ENCODE peak calls at places on chromosomes 5 and 9, in four cellular contexts. One of them, this sample, is unnamed.

GRCh38 chr5:43073597-43074546 is 33.8 kb upstream of the ANXA2R start:
- DNase-seq in WTC11: peak
- DNase-seq in HepG2: peak
- DNase-seq in K562: peak
- DNase-seq in this sample: peak

GRCh38 chr9:69546265-69546664 is 125.9 kb downstream of the APBA1 start:
- DNase-seq in WTC11: peak
- DNase-seq in HepG2: peak
- DNase-seq in K562: no peak
- DNase-seq in this sample: peak

GRCh38 chr9:89497978-89498844 is at the start of gene SEMA4D:
- DNase-seq in WTC11: peak
- DNase-seq in HepG2: no peak
- DNase-seq in K562: peak
- DNase-seq in this sample: peak

GRCh38 chr5:169856571-169856970 is 123.7 kb downstream of the INSYN2B start:
- DNase-seq in WTC11: no peak
- DNase-seq in HepG2: no peak
- DNase-seq in K562: peak
- DNase-seq in this sample: no peak

GRCh38 chr9:130857864-130858730 is 23.0 kb downstream of the ABL1 start:
- DNase-seq in WTC11: no peak
- DNase-seq in HepG2: no peak
- DNase-seq in K562: peak
- DNase-seq in this sample: no peak

GRCh38 chr9:127154003-127154389 is 31.6 kb upstream of the ANGPTL2 start:
- DNase-seq in WTC11: no peak
- DNase-seq in HepG2: no peak
- DNase-seq in K562: no peak
- DNase-seq in this sample: no peak

GRCh38 chr9:138051586-138052321 is 174.2 kb downstream of the CACNA1B start:
- DNase-seq in WTC11: no peak
- DNase-seq in HepG2: no peak
- DNase-seq in K562: no peak
- DNase-seq in this sample: peak

GRCh38 chr5:27845248-27845647 is 806.9 kb upstream of the CDH9 start:
- DNase-seq in WTC11: no peak
- DNase-seq in HepG2: no peak
- DNase-seq in K562: no peak
- DNase-seq in this sample: no peak

GRCh38 chr5:54794437-54794970 is 190.9 kb downstream of the ESM1 start:
- DNase-seq in WTC11: no peak
- DNase-seq in HepG2: no peak
- DNase-seq in K562: no peak
- DNase-seq in this sample: no peak

GRCh38 chr5:88602584-88602983 is 280.4 kb downstream of the MEF2C start:
- DNase-seq in WTC11: peak
- DNase-seq in HepG2: peak
- DNase-seq in K562: peak
- DNase-seq in this sample: no peak

GRCh38 chr9:36039696-36040095 is 3.0 kb downstream of the RECK start:
- DNase-seq in WTC11: no peak
- DNase-seq in HepG2: no peak
- DNase-seq in K562: no peak
- DNase-seq in this sample: no peak

GRCh38 chr5:8691221-8691620 is 822.3 kb downstream of the MTRR start:
- DNase-seq in WTC11: no peak
- DNase-seq in HepG2: no peak
- DNase-seq in K562: no peak
- DNase-seq in this sample: no peak

GRCh38 chr5:54362434-54362833 is 52.1 kb upstream of the ARL15 start:
- DNase-seq in WTC11: no peak
- DNase-seq in HepG2: no peak
- DNase-seq in K562: no peak
- DNase-seq in this sample: no peak

GRCh38 chr5:117701067-117701466 is 1126.4 kb upstream of the SEMA6A start:
- DNase-seq in WTC11: no peak
- DNase-seq in HepG2: no peak
- DNase-seq in K562: no peak
- DNase-seq in this sample: no peak

GRCh38 chr5:6554812-6555211 is 78.0 kb downstream of the NSUN2 start:
- DNase-seq in WTC11: no peak
- DNase-seq in HepG2: no peak
- DNase-seq in K562: no peak
- DNase-seq in this sample: no peak

GRCh38 chr5:171630047-171630669 is 155.5 kb upstream of the SMIM23 start:
- DNase-seq in WTC11: peak
- DNase-seq in HepG2: no peak
- DNase-seq in K562: peak
- DNase-seq in this sample: peak

GRCh38 chr9:79581794-79582193 is 10.0 kb downstream of the TLE4 start:
- DNase-seq in WTC11: no peak
- DNase-seq in HepG2: peak
- DNase-seq in K562: no peak
- DNase-seq in this sample: no peak

GRCh38 chr9:34413229-34413852 is 36.6 kb upstream of the MYORG start:
- DNase-seq in WTC11: peak
- DNase-seq in HepG2: peak
- DNase-seq in K562: peak
- DNase-seq in this sample: no peak

GRCh38 chr5:82586597-82586996 is 308.4 kb upstream of the RPS23 start:
- DNase-seq in WTC11: no peak
- DNase-seq in HepG2: no peak
- DNase-seq in K562: no peak
- DNase-seq in this sample: no peak
- TF ChIP-seq FOXJ3 in WTC11: no peak
- TF ChIP-seq FOXJ3 in HepG2: no peak
- TF ChIP-seq FOXJ3 in K562: no peak
- TF ChIP-seq FOXJ3 in this sample: no peak

GRCh38 chr9:2227468-2227867 is 212.3 kb downstream of the SMARCA2 start:
- DNase-seq in WTC11: no peak
- DNase-seq in HepG2: no peak
- DNase-seq in K562: no peak
- DNase-seq in this sample: no peak

GRCh38 chr9:2228641-2229040 is 213.5 kb downstream of the SMARCA2 start:
- DNase-seq in WTC11: no peak
- DNase-seq in HepG2: no peak
- DNase-seq in K562: no peak
- DNase-seq in this sample: no peak

GRCh38 chr9:2230362-2230761 is 215.2 kb downstream of the SMARCA2 start:
- DNase-seq in WTC11: no peak
- DNase-seq in HepG2: no peak
- DNase-seq in K562: no peak
- DNase-seq in this sample: no peak

GRCh38 chr9:2228132-2228531 is 213.0 kb downstream of the SMARCA2 start:
- DNase-seq in WTC11: peak
- DNase-seq in HepG2: no peak
- DNase-seq in K562: peak
- DNase-seq in this sample: peak

DNA sequence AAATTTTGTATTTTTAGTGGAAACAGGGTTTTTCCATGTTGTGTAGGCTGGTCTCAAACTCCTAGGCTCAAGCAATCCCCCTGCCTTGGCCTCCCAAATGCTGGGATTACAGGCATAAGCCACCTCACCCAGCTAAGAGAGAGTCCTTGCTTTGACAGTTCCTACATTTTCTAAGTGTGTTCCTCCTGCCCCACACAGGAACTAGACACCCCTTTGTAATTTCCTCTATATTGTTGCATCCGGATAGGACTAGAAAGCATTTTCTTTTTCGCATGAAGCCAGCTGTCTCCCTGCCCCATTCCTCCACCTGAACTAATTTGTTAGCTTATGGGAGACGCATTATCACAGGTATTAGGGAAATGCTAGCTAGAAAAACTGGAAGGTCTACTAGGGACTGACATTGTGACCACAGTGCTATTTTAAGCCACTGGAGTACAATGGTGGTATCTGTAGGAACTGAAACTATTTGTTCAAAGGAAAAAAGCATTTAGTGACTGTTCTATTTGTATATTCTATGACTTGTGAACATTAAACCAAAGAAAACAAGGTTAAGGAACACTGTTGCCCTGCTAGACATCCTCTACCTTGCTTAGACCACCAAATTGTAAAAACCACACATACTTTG is 214.1 kb downstream of the SMARCA2 start:
- DNase-seq in WTC11: no peak
- DNase-seq in HepG2: no peak
- DNase-seq in K562: no peak
- DNase-seq in this sample: no peak
- TF ChIP-seq FOXJ3 in WTC11: no peak
- TF ChIP-seq FOXJ3 in HepG2: no peak
- TF ChIP-seq FOXJ3 in K562: no peak
- TF ChIP-seq FOXJ3 in this sample: no peak

DNA sequence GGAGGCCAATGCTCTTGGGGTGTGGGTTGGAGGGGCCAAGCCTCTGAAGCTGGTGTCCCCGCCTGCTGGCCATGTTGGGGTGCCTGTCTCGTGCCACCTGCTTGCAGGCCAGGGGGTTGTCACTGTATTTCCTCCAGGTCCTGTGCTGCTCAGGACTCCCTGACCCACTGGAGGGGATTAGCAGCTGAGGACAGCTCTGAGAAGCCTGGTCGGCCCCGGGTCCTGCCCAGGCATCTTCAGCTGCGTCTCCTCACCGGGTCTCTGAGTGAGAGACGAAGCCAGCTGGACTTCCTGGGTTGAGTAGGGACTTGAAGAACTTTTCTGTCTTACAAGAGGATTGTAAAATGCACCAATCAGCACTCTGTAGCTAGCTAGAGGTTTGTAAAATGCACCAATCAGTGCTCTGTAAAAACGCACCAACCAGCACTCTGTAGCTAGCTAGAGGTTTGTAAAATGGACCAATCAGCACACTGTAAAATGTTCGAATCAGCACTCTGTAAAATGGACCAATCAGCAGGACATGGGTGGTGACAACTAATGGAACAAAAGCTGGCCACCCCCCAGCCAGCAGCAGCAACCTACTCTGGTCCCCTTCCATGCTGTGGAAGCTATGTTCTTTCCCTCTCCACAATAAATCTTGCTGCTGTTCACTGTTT is 20.6 kb upstream of the SLC9A3 start:
- DNase-seq in WTC11: no peak
- DNase-seq in HepG2: no peak
- DNase-seq in K562: no peak
- DNase-seq in this sample: no peak
- TF ChIP-seq FOXJ3 in WTC11: no peak
- TF ChIP-seq FOXJ3 in HepG2: no peak
- TF ChIP-seq FOXJ3 in K562: no peak
- TF ChIP-seq FOXJ3 in this sample: no peak

DNA sequence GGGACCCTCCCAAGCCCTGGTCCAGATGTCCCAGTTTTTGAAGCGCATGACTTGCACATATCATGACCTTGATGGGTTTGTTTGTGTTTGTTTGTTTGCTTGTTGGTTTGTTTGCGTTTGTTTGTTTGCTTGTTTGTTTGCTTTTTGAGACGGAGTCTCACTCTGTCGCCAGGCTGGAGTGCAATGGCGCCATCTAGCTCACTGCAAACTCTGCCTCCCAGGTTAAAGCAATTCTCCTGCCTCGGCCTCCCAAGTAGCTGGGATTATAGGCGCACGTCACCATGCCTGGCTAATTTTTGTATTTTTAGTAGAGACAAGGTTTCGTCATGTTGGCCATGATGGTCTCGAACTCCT is 13.0 kb upstream of the UBAC1 start:
- DNase-seq in WTC11: no peak
- DNase-seq in HepG2: no peak
- DNase-seq in K562: no peak
- DNase-seq in this sample: no peak
- TF ChIP-seq FOXJ3 in WTC11: no peak
- TF ChIP-seq FOXJ3 in HepG2: no peak
- TF ChIP-seq FOXJ3 in K562: no peak
- TF ChIP-seq FOXJ3 in this sample: no peak

GRCh38 chr5:79236970-79237734 is 1.2 kb downstream of the JMY start:
- DNase-seq in WTC11: peak
- DNase-seq in HepG2: peak
- DNase-seq in K562: peak
- DNase-seq in this sample: peak
- TF ChIP-seq FOXJ3 in WTC11: no peak
- TF ChIP-seq FOXJ3 in HepG2: no peak
- TF ChIP-seq FOXJ3 in K562: no peak
- TF ChIP-seq FOXJ3 in this sample: no peak

This sample was measured in SK-N-SH.